ENCODE peak calls at places on chromosomes 5 and 9, in six cellular contexts. B is Caco-2, E is lower lobe of right lung, F is endothelial cell of umbilical vein, X is colonic mucosa, O is neural crest cell. A is an unnamed sample.
A peak's percentile ranks its signal among the peaks of the same experiment; 100 is the strongest.

GRCh38 chr9:74281674-74282073 is 215.5 kb upstream of the RORB start:
- DNase-seq in X (no peak), F (no peak), B (peak; percentile 1), E (no peak), O (no peak), A (no peak)

GRCh38 chr5:87850843-87851242 is 417.8 kb downstream of the TMEM161B start:
- DNase-seq in B (no peak), F (no peak), X (no peak), E (no peak), O (no peak), A (no peak)

GRCh38 chr5:65913519-65913918 is 12.9 kb upstream of the ERBIN start:
- DNase-seq in B (no peak), X (no peak), O (no peak), F (no peak), E (no peak), A (no peak)

GRCh38 chr5:98938459-98938858 is 9.7 kb upstream of the CHD1 start:
- DNase-seq in X (no peak), B (peak; percentile 17), E (no peak), O (no peak), F (peak; percentile 33), A (no peak)

GRCh38 chr5:106875591-106876297 is 795.0 kb downstream of the EFNA5 start:
- DNase-seq in O (no peak), X (no peak), B (peak; percentile 52), F (no peak), E (no peak), A (peak; percentile 57)

GRCh38 chr9:120610975-120611689 is 31.2 kb upstream of the CDK5RAP2 start:
- DNase-seq in O (no peak), F (no peak), X (no peak), E (no peak), B (peak; percentile 10), A (no peak)

GRCh38 chr5:41335596-41335995 is 122.3 kb upstream of the C6 start:
- DNase-seq in F (no peak), X (no peak), E (no peak), O (no peak), B (no peak), A (no peak)

GRCh38 chr5:77768978-77769377 is 7.2 kb downstream of the TBCA start:
- DNase-seq in F (no peak), E (no peak), X (no peak), O (no peak), B (no peak), A (no peak)

GRCh38 chr9:95341262-95342011 is 23.9 kb upstream of the FANCC start:
- DNase-seq in B (peak; percentile 29), O (no peak), X (no peak), F (peak; percentile 21), E (no peak), A (peak; percentile 24)

GRCh38 chr5:65440456-65440855 is 41.3 kb downstream of the ADAMTS6 start:
- DNase-seq in F (no peak), B (no peak), E (no peak), O (no peak), X (no peak), A (no peak)

GRCh38 chr5:171647900-171648253 is 137.7 kb upstream of the SMIM23 start:
- DNase-seq in F (peak; percentile 21), O (no peak), B (no peak), X (no peak), E (no peak), A (no peak)

GRCh38 chr5:139462582-139463276 is at the start of gene ECSCR:
- DNase-seq in X (no peak), O (no peak), E (no peak), F (peak; percentile 92), B (no peak), A (no peak)

GRCh38 chr9:17135578-17135904 is 701 bp downstream of the CNTLN start:
- DNase-seq in O (no peak), E (peak; percentile 54), F (peak; percentile 48), B (no peak), X (no peak), A (no peak)

GRCh38 chr9:35829084-35829763 is at the start of gene TMEM8B:
- DNase-seq in X (peak; percentile 97), O (peak; percentile 86), E (peak; percentile 99), F (peak; percentile 91), B (peak; percentile 94), A (peak; percentile 88)

GRCh38 chr9:126722922-126723806 is 81.7 kb upstream of the ZBTB43 start:
- DNase-seq in B (no peak), O (no peak), E (peak; percentile 68), X (peak; percentile 50), F (no peak), A (no peak)

GRCh38 chr9:71302776-71303175 is 181.4 kb upstream of the TRPM3 start:
- DNase-seq in E (no peak), O (no peak), X (no peak), B (no peak), F (no peak), A (no peak)

GRCh38 chr9:75229605-75230332 is 141.5 kb downstream of the OSTF1 start:
- DNase-seq in E (peak; percentile 56), X (peak; percentile 68), B (no peak), F (peak; percentile 21), O (no peak), A (peak; percentile 67)

GRCh38 chr9:96317335-96317980 is 15.5 kb upstream of the HSD17B3 start:
- DNase-seq in O (peak; percentile 53), B (peak; percentile 49), E (peak; percentile 61), X (peak; percentile 41), F (peak; percentile 57), A (peak; percentile 52)

GRCh38 chr5:15995206-15996052 is 184.2 kb downstream of the MARCHF11 start:
- DNase-seq in F (peak; percentile 67), X (no peak), E (no peak), O (no peak), B (peak; percentile 20), A (no peak)

GRCh38 chr5:32506809-32507208 is 62.3 kb upstream of the ZFR start:
- DNase-seq in B (no peak), X (no peak), O (no peak), F (no peak), E (no peak), A (no peak)

GRCh38 chr5:172185096-172185461 is 2.9 kb downstream of the STK10 start:
- DNase-seq in E (no peak), B (no peak), O (no peak), X (no peak), F (no peak), A (no peak)

GRCh38 chr9:106697799-106698591 is 165.0 kb upstream of the ZNF462 start:
- DNase-seq in O (no peak), F (peak; percentile 12), E (peak; percentile 69), B (no peak), X (peak; percentile 36), A (peak; percentile 40)

GRCh38 chr5:18101532-18101931 is 467.3 kb downstream of the TAF11L14 start:
- DNase-seq in O (no peak), X (no peak), B (no peak), E (no peak), F (no peak), A (no peak)

GRCh38 chr5:51731641-51732040 is 348.4 kb downstream of the ISL1 start:
- DNase-seq in O (no peak), F (peak; percentile 49), E (no peak), X (no peak), B (no peak), A (no peak)

GRCh38 chr5:125227333-125228075 is 481.1 kb upstream of the ZNF608 start:
- DNase-seq in F (peak; percentile 33), B (peak; percentile 49), X (peak; percentile 24), E (no peak), O (peak; percentile 41), A (peak; percentile 66)

GRCh38 chr9:69637801-69638200 is 34.4 kb downstream of the APBA1 start:
- DNase-seq in B (no peak), E (no peak), X (no peak), F (peak; percentile 16), O (no peak), A (no peak)

GRCh38 chr9:38644601-38645000 is 24.2 kb upstream of the ANKRD18A start:
- DNase-seq in O (no peak), X (no peak), E (no peak), F (no peak), B (no peak), A (no peak)

GRCh38 chr9:38642951-38643350 is 22.6 kb upstream of the ANKRD18A start:
- DNase-seq in E (no peak), O (no peak), B (no peak), X (no peak), F (no peak), A (no peak)

GRCh38 chr9:38641142-38641541 is 20.7 kb upstream of the ANKRD18A start:
- DNase-seq in B (no peak), E (no peak), X (no peak), F (no peak), O (no peak), A (no peak)

GRCh38 chr9:38643456-38644173 is 23.2 kb upstream of the ANKRD18A start:
- DNase-seq in F (no peak), O (no peak), X (no peak), B (no peak), E (no peak), A (no peak)

GRCh38 chr9:38641985-38642864 is 21.8 kb upstream of the ANKRD18A start:
- DNase-seq in O (peak; percentile 24), F (peak; percentile 36), E (no peak), X (peak; percentile 49), B (peak; percentile 50), A (peak; percentile 13)
- TF ChIP-seq CTCF in O (peak; percentile 63), F (peak; percentile 42), E (peak; percentile 10), X (peak; percentile 47), B (peak; percentile 54), A (no peak)

GRCh38 chr5:10724799-10725507 is 36.1 kb downstream of the DAP start:
- DNase-seq in E (no peak), B (no peak), O (no peak), X (no peak), F (peak; percentile 97), A (peak; percentile 82)
- TF ChIP-seq CTCF in E (no peak), B (no peak), O (no peak), X (no peak), F (peak; percentile 81), A (peak; percentile 77)

DNA sequence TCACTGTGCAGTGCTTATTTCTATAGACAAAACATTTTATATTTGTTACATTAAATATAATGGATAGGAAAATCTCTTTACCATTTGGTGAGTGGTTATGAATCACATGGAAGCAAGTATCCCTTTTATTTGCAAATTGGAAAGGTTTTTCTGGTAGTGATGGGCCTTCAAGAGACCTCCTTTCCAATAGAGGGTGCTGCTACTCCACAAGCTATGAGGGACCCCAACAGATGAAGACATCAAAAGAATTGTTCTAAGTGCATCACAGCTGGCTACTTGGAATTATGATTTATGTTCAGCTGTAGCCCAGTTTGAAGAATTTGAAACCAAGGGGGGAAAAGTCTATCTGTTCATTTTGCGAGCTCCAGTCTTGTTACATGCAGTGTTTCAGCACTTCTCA is 493.7 kb upstream of the SGCD start:
- DNase-seq in E (no peak), O (no peak), X (no peak), F (no peak), B (no peak), A (no peak)
- TF ChIP-seq CTCF in E (no peak), O (no peak), X (no peak), F (no peak), B (no peak), A (no peak)

DNA sequence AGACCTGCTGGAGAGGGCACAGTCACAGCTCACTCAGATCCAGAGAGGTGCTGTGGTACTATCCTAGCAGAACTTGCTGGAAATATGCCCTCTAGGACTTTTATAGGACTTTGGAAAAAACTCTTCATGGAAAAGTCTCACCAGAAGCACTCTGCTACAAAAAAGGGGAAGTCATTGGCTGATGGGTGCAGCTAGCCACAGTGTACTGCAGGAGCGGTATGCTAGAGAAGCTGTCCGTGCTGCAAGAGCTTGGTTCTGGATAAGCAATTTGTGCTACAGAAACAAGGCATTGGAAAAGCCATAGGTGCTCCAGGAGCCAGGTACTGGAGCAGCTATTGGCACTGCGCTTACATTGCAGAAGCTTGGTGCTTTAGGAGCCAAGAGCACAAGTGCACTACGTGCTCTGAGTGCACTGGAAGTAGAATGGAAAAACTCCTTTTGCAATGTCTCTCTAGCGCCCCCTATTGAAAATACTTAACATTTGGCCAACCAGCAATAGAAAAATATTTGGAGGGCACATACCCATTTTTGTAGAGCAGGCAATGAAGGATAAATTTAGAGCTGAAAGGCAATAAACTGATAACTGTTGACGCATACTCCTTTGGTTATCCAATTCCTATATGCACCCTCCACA is 83.4 kb downstream of the MEGF10 start:
- DNase-seq in E (no peak), O (no peak), B (no peak), X (no peak), F (no peak), A (no peak)
- TF ChIP-seq CTCF in E (no peak), O (peak; percentile 52), B (no peak), X (peak; percentile 20), F (no peak), A (peak; percentile 61)

A was measured in Calu3.